ENCODE peak calls at places on chromosomes 11 and 22, in five cellular contexts. X, W, J, A and F are unnamed samples.

GRCh38 chr11:125075900-125076317 is 12.8 kb downstream of the SLC37A2 start:
- DNase-seq in W (no peak), A (no peak), J (no peak), X (no peak), F (no peak)

GRCh38 chr11:20561915-20562314 is 37.5 kb upstream of the SLC6A5 start:
- DNase-seq in W (no peak), J (no peak), X (no peak), A (no peak), F (no peak)

GRCh38 chr22:29716814-29717213 is 3.0 kb upstream of the CABP7 start:
- DNase-seq in W (peak; percentile 74), J (peak; percentile 69), X (peak; percentile 93), A (no peak), F (peak; percentile 10)

GRCh38 chr11:87037450-87038234 is at the start of gene TMEM135:
- DNase-seq in W (peak; percentile 64), J (peak; percentile 97), A (peak; percentile 12), X (peak; percentile 98), F (peak; percentile 24)

GRCh38 chr22:26360169-26360885 is 68.7 kb upstream of the ASPHD2 start:
- DNase-seq in W (peak; percentile 62), J (no peak), X (peak; percentile 83), A (no peak), F (no peak)

GRCh38 chr11:119999220-119999619 is 138.7 kb downstream of the TRIM29 start:
- DNase-seq in A (no peak), W (no peak), J (no peak), X (peak; percentile 54), F (no peak)

GRCh38 chr22:26674211-26675190 is 17.1 kb downstream of the MIAT start:
- DNase-seq in X (no peak), A (no peak), W (no peak), J (no peak), F (no peak)

GRCh38 chr11:6357222-6357621 is 33.1 kb upstream of the SMPD1 start:
- DNase-seq in W (peak; percentile 56), J (no peak), X (no peak), A (peak; percentile 38), F (peak; percentile 74)

GRCh38 chr11:14258177-14258935 is 100.6 kb downstream of the RRAS2 start:
- DNase-seq in X (peak; percentile 11), W (no peak), J (no peak), A (no peak), F (no peak)

GRCh38 chr11:88179141-88179540 is 3.9 kb upstream of the RAB38 start:
- DNase-seq in W (peak; percentile 50), X (no peak), A (peak; percentile 24), J (no peak), F (no peak)

GRCh38 chr11:9210922-9211320 is 54.2 kb downstream of the DENND5A start:
- DNase-seq in X (no peak), W (no peak), A (no peak), J (no peak), F (no peak)

GRCh38 chr22:20451920-20452319 is 14.3 kb upstream of the SCARF2 start:
- DNase-seq in W (no peak), X (no peak), J (no peak), A (no peak), F (no peak)

GRCh38 chr11:86460461-86461404 is 86.0 kb downstream of the CCDC81 start:
- DNase-seq in X (peak; percentile 21), A (no peak), J (no peak), W (no peak), F (no peak)

GRCh38 chr11:16791494-16791961 is 53.1 kb downstream of the C11orf58 start:
- DNase-seq in W (peak; percentile 91), X (no peak), A (peak; percentile 71), J (no peak), F (peak; percentile 64)

GRCh38 chr11:76169473-76169881 is 36.8 kb downstream of the WNT11 start:
- DNase-seq in J (no peak), X (no peak), W (no peak), A (no peak), F (no peak)

GRCh38 chr22:37303821-37304274 is 21.5 kb downstream of the CYTH4 start:
- DNase-seq in A (peak; percentile 61), W (peak; percentile 38), X (no peak), J (no peak), F (peak; percentile 69)

GRCh38 chr22:30325724-30326703 is 727 bp downstream of the TBC1D10A start:
- DNase-seq in A (no peak), X (peak; percentile 12), W (no peak), J (peak; percentile 66), F (no peak)

GRCh38 chr11:2859706-2860037 is 25.9 kb downstream of the CDKN1C start:
- DNase-seq in A (no peak), X (no peak), W (no peak), J (no peak), F (no peak)

GRCh38 chr11:2857918-2858317 is 27.7 kb downstream of the CDKN1C start:
- DNase-seq in J (no peak), A (no peak), X (no peak), W (no peak), F (no peak)

GRCh38 chr11:2855162-2855561 is 30.4 kb downstream of the CDKN1C start:
- DNase-seq in X (no peak), J (no peak), W (no peak), A (no peak), F (no peak)

GRCh38 chr11:2858995-2859705 is 26.4 kb downstream of the CDKN1C start:
- DNase-seq in X (peak; percentile 73), J (no peak), A (no peak), W (no peak), F (no peak)

GRCh38 chr11:2857276-2857675 is 28.3 kb downstream of the CDKN1C start:
- DNase-seq in X (no peak), W (no peak), A (no peak), J (no peak), F (no peak)
- TF ChIP-seq CTCF in X (peak; percentile 19), W (no peak), A (no peak), J (no peak), F (no peak)

GRCh38 chr11:95239871-95240648 is 9.1 kb upstream of the SESN3 start:
- DNase-seq in J (no peak), X (no peak), W (no peak), A (no peak), F (no peak)

GRCh38 chr11:95243658-95244057 is 12.7 kb upstream of the SESN3 start:
- DNase-seq in A (no peak), X (no peak), J (no peak), W (no peak), F (no peak)

GRCh38 chr11:95242990-95243590 is 12.1 kb upstream of the SESN3 start:
- DNase-seq in X (no peak), W (no peak), J (no peak), A (no peak), F (no peak)

GRCh38 chr11:95241673-95242072 is 10.7 kb upstream of the SESN3 start:
- DNase-seq in J (no peak), A (no peak), W (no peak), X (no peak), F (no peak)

GRCh38 chr11:95242202-95242989 is 11.4 kb upstream of the SESN3 start:
- DNase-seq in W (no peak), J (no peak), X (no peak), A (no peak), F (no peak)
- H3K4me3 ChIP-seq in W (no peak overlapping the region), J (no peak overlapping the region), X (no peak overlapping the region), A (no peak overlapping the region), F (no peak overlapping the region)

DNA sequence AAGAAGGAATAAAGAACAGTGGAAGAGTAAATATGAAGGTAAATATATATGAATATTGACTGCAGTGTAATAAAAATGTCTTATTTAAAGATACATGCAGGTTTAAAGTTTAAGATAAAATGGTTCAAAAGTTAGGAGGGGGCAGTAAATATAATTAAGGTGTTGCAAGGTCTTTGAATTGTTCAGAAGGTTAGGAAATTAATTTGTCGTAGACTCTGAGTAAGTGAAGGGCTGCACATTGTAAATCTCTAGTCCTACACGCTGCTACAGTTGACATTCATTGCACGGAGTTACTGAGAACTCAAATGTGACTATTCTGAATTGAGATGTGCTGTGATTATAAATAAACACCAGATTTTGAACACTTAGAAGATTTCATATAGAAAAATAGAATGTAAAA is 69.8 kb upstream of the PRODH start:
- DNase-seq in J (no peak), W (no peak), X (no peak), A (no peak), F (no peak)
- TF ChIP-seq CTCF in J (no peak), W (no peak), X (no peak), A (no peak), F (no peak)

GRCh38 chr11:12087075-12087775 is 23.2 kb upstream of the MICAL2 start:
- DNase-seq in X (no peak), J (no peak), W (no peak), A (no peak), F (peak; percentile 64)
- H3K4me3 ChIP-seq in X (no peak overlapping the region), J (no peak overlapping the region), W (no peak overlapping the region), A (peak overlapping the region; percentile 46), F (peak overlapping the region; percentile 29)

GRCh38 chr22:46537946-46538815 is 761 bp upstream of the CELSR1 start:
- DNase-seq in X (peak; percentile 79), J (no peak), W (no peak), A (no peak), F (no peak)
- TF ChIP-seq CTCF in X (peak; percentile 51), J (no peak), W (no peak), A (peak; percentile 10), F (peak; percentile 23)